ENCODE peak calls at places on chromosome 19, in six cellular contexts. V, W, U, J, G and N are unnamed samples.

GRCh38 chr19:18672606-18673337 is 10.7 kb upstream of the CRTC1 start:
- DNase-seq in V (no peak), W (no peak), U (no peak), G (no peak), J (no peak), N (no peak)

GRCh38 chr19:47593860-47594259 is 15.1 kb upstream of the BICRA start:
- DNase-seq in W (no peak), J (no peak), U (no peak), G (no peak), V (no peak), N (no peak)

GRCh38 chr19:18340990-18341868 is 831 bp downstream of the PGPEP1 start:
- DNase-seq in W (peak), J (peak), V (no peak), G (peak), U (no peak), N (peak)

GRCh38 chr19:35419046-35419445 is 29.0 kb upstream of the FFAR2 start:
- DNase-seq in W (no peak), U (no peak), J (no peak), G (no peak), V (no peak), N (no peak)

GRCh38 chr19:12664406-12665280 is 1.9 kb downstream of the MAN2B1 start:
- DNase-seq in U (no peak), W (no peak), G (no peak), J (no peak), V (no peak), N (no peak)

GRCh38 chr19:47240561-47240960 is 9.6 kb upstream of the BBC3 start:
- DNase-seq in G (no peak), V (no peak), W (no peak), U (no peak), J (no peak), N (no peak)

GRCh38 chr19:52494518-52494917 is 33.0 kb upstream of the ZNF808 start:
- DNase-seq in U (no peak), J (no peak), W (no peak), G (no peak), V (no peak), N (no peak)

GRCh38 chr19:3404324-3405260 is 38.2 kb downstream of the NFIC start:
- DNase-seq in J (peak), V (peak), W (no peak), U (peak), G (no peak), N (no peak)

GRCh38 chr19:41541990-41542584 is 33.9 kb upstream of the CEACAM21 start:
- DNase-seq in V (no peak), U (no peak), G (peak), W (no peak), J (peak), N (peak)

GRCh38 chr19:41533691-41534090 is 42.3 kb upstream of the CEACAM21 start:
- DNase-seq in V (no peak), U (no peak), J (no peak), W (no peak), G (no peak), N (no peak)

GRCh38 chr19:41540041-41540695 is 35.8 kb upstream of the CEACAM21 start:
- DNase-seq in J (no peak), G (no peak), U (no peak), W (no peak), V (no peak), N (no peak)

GRCh38 chr19:41535029-41535622 is 40.8 kb upstream of the CEACAM21 start:
- DNase-seq in J (no peak), V (no peak), G (no peak), W (no peak), U (no peak), N (no peak)

DNA sequence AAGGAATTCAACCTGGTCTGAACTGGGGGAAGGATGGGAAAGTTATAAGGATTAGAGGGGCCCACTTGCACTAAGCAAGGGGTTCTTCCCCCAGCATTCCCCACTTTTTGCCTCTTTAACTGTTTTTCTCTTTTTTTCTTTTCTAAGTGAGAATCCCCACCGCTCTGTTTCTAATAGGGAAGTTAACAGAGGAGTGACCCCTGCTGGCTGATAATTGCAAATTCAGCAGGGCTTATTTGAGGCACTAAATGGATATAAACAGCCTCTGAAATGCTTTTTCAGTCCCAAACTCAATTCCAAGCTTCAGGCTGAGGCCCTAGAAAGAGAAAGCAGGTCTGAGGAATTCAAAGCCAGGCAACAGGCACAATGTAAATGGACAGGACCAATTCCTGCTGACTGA is 38.2 kb upstream of the CEACAM21 start:
- DNase-seq in J (no peak), V (no peak), G (peak), W (no peak), U (no peak), N (no peak)
- TF ChIP-seq CTCF in J (peak), V (no peak), G (peak), W (peak), U (peak), N (no peak)

GRCh38 chr19:40144151-40144550 is 47.1 kb upstream of the MAP3K10 start:
- DNase-seq in U (no peak), G (no peak), W (no peak), V (no peak), J (no peak), N (no peak)

GRCh38 chr19:40136818-40137217 is 46.1 kb upstream of the ZNF780A start:
- DNase-seq in V (no peak), U (no peak), J (no peak), W (no peak), G (no peak), N (no peak)

GRCh38 chr19:40143612-40144011 is 47.6 kb upstream of the MAP3K10 start:
- DNase-seq in G (peak), V (no peak), U (no peak), J (no peak), W (no peak), N (no peak)

GRCh38 chr19:40141546-40141945 is 49.7 kb upstream of the MAP3K10 start:
- DNase-seq in U (no peak), W (no peak), J (no peak), V (no peak), G (no peak), N (no peak)

DNA sequence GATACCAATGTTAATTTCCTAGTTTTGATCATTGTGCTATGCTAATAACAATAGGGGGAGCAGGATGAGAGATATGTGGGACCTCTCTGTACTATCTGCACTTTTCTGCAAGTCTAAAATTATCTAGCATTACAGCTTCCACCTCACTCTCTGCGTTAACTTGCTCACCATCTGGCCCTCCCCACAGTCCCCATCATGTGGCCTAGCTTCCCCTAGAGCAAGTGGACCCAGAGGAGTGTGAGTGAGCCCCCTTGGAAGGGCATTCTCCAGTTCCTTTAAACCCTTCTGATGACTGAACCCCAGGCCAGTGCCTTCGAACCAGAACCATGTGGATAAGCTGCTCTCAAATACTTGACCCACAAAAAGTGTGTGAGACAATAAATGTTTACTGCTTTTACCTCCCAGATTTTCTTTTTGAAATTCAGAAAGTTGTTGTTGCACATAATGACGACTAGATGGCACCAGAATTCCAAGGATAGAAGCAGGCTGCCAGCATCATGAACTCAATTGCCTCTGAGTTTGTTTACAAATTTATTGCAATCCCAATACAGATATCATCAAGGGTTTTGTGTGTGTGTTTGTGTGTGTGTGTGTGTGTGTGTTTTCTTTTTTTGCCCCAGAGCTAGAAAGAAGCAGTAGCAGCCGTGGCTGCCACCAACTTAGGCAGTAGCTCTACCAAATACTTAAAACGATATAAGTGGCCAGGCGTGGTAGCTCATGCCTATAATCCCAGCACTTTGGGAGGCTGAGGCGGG is 49.0 kb upstream of the ZNF780A start:
- DNase-seq in W (no peak), V (no peak), G (no peak), U (peak), J (no peak), N (no peak)
- TF ChIP-seq CTCF in W (peak), V (peak), G (peak), U (peak), J (peak), N (no peak)

DNA sequence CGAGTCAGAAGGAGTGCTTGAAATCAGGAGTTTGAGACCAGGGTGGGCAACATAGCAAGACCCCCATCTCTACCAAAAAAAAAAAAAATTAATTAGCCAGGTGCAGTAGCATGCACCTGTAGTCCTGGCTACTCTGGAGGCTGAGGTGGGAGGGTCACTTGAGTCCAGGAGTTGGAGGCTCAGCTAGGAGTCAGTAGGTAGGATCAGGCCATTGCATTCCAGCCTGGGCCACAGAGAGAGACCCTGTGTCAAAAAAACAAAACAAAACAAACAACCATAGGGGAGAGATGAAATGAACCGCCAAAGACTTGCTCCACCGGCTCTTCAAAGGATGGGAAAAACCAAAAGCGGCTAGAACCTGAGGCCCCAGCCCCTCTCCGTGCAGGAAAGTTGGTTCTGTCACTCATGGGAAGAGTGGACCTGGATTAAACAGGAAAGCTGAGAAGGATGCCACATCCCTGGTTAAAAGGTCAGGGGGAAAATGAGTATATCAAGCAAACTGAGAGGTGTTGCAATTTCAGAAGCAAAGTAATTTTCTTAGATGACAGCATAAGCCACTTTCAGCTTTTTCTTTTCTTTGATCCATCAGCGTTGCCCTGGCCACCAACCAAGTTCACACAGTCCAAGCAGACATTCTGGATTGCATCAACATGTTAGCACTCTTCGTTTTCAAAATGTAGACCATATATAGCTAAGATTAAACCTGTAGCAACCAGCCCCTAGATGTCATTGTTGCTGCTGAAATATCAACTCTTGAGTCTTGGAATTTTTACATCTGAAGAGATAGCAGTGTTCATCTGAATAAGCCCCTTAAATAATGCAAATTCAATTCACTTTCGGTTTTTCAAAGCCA is 8.9 kb upstream of the ZNF507 start:
- DNase-seq in J (no peak), U (no peak), V (no peak), W (no peak), G (no peak), N (no peak)
- TF ChIP-seq CTCF in J (no peak), U (peak), V (no peak), W (no peak), G (no peak), N (no peak)

DNA sequence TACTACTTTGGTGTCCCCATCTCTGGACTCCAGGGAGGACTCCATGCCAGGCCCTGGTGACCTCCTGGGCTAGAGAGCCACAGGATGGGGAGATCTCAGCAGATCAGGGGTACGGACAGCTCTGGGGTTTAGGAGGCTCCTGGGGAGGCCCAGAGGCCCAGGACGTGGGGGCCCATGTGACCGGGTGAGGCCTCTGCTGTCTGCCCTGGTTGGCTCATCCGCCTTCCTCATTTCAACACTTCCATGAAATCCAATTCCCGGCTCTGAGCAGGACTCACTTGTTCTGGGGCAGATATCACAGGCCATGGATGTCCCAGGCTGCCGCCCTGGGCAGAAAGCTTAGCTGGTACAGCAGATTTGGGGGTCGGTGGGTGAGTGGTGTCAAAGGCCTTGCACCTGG is 1.1 kb upstream of the PRAM1 start:
- DNase-seq in G (no peak), U (no peak), J (no peak), V (no peak), W (no peak), N (no peak)
- TF ChIP-seq CTCF in G (no peak), U (no peak), J (no peak), V (no peak), W (no peak), N (no peak)